ENCODE peak calls at places on chromosome 4, in six cellular contexts. X, D, G, Q, C and Y are unnamed samples. For H3K4me1, the result is how much of the 10 kb centered on the place peaks cover.

GRCh38 chr4:5888222-5888701 is 4.6 kb downstream of the CRMP1 start:
- DNase-seq in Q (no peak), X (no peak), D (no peak), C (no peak), G (peak), Y (peak)

GRCh38 chr4:8849266-8850073 is 22.2 kb downstream of the HMX1 start:
- DNase-seq in C (no peak), G (no peak), Q (no peak), D (no peak), X (no peak), Y (no peak)

GRCh38 chr4:19575959-19576358 is 675.7 kb upstream of the SLIT2 start:
- DNase-seq in C (no peak), X (no peak), G (no peak), Q (no peak), D (no peak), Y (peak)

GRCh38 chr4:99395595-99396364 is 39.4 kb downstream of the ADH7 start:
- DNase-seq in G (no peak), Q (no peak), D (peak), X (no peak), C (no peak), Y (no peak)

GRCh38 chr4:65599335-65599734 is 71.0 kb downstream of the EPHA5 start:
- DNase-seq in C (no peak), D (peak), Q (no peak), X (no peak), G (no peak), Y (no peak)

GRCh38 chr4:10158355-10158942 is 41.9 kb upstream of the WDR1 start:
- DNase-seq in C (no peak), X (no peak), G (no peak), Q (no peak), D (peak), Y (no peak)

GRCh38 chr4:174524242-174524641 is 2.0 kb upstream of the HPGD start:
- DNase-seq in C (no peak), G (no peak), X (peak), D (no peak), Q (no peak), Y (no peak)

GRCh38 chr4:81919238-81919637 is 447.5 kb upstream of the RASGEF1B start:
- DNase-seq in C (no peak), X (no peak), Q (peak), D (peak), G (peak), Y (peak)

GRCh38 chr4:8537041-8537461 is 43.1 kb upstream of the GPR78 start:
- DNase-seq in Q (peak), G (no peak), D (peak), X (peak), C (peak), Y (peak)

GRCh38 chr4:97942137-97942536 is 201.1 kb downstream of the STPG2 start:
- DNase-seq in Q (peak), X (no peak), D (no peak), C (no peak), G (no peak), Y (no peak)

GRCh38 chr4:47270226-47270888 is 193.1 kb downstream of the COMMD8 start:
- DNase-seq in C (no peak), G (peak), X (no peak), Q (no peak), D (peak), Y (no peak)

GRCh38 chr4:56511098-56511497 is 5.5 kb downstream of the ARL9 start:
- DNase-seq in C (no peak), Q (no peak), D (no peak), G (no peak), X (no peak), Y (no peak)

GRCh38 chr4:78645853-78646757 is 94.5 kb downstream of the ANXA3 start:
- DNase-seq in C (peak), D (peak), G (no peak), Q (no peak), X (peak), Y (peak)

DNA sequence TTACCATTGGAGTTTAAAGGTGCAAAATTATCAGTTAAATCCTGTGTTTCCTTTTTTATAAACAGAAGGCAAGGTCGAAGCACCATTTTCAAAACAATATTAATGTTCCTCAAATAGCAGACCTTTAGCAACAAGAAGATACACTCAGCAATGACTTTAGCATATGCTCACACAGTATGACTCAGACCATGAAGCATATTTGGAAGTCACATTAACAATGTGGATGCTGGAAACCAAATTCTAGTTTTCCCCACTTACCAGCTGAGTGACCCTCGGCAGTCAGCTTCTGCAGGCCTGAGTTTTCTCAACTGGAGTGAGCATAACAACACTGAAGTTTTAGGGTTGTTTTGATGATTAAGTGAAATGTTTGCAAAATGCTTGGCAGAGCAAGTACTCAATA is 130.5 kb downstream of the ANK2 start:
- DNase-seq in G (no peak), X (no peak), Q (no peak), D (peak), C (no peak), Y (no peak)
- H3K4me3 ChIP-seq in G (no peak), X (no peak), Q (no peak), D (no peak), C (no peak), Y (no peak)

DNA sequence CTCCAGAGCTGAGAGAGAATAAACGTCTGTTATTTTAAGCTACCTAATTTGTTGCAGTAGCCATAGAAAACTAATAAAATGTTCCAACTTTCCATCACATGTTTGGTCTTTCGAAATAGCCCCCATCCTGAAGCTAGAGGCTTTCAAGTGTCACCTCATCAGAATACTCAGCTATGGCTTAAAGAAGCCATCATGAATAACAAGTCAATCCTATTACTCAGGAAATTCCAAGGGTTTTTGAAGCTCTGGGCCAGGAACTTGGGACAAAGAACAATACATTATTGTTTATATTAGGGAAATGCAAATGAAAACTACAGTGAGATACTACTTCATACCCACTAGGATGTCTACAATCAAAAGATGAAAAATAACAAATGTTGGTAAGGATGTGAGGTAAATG is 42.2 kb downstream of the TBCK start:
- DNase-seq in D (peak), G (no peak), X (no peak), C (no peak), Q (no peak), Y (no peak)
- H3K27ac ChIP-seq in D (no peak), G (no peak), X (no peak), C (no peak), Q (no peak), Y (no peak)

GRCh38 chr4:140133576-140133975 is 20.4 kb downstream of the MAML3 start:
- DNase-seq in Q (no peak), G (no peak), X (no peak), D (peak), C (peak), Y (no peak)
- H3K4me1 ChIP-seq in Q (half or more), G (under half), X (under half), D (under half), C (half or more), Y (under half)

GRCh38 chr4:186669735-186670134 is 53.9 kb downstream of the FAT1 start:
- DNase-seq in C (no peak), D (no peak), G (no peak), Q (no peak), X (no peak), Y (no peak)
- H3K4me3 ChIP-seq in C (no peak), D (no peak), G (no peak), Q (no peak), X (no peak), Y (no peak)

DNA sequence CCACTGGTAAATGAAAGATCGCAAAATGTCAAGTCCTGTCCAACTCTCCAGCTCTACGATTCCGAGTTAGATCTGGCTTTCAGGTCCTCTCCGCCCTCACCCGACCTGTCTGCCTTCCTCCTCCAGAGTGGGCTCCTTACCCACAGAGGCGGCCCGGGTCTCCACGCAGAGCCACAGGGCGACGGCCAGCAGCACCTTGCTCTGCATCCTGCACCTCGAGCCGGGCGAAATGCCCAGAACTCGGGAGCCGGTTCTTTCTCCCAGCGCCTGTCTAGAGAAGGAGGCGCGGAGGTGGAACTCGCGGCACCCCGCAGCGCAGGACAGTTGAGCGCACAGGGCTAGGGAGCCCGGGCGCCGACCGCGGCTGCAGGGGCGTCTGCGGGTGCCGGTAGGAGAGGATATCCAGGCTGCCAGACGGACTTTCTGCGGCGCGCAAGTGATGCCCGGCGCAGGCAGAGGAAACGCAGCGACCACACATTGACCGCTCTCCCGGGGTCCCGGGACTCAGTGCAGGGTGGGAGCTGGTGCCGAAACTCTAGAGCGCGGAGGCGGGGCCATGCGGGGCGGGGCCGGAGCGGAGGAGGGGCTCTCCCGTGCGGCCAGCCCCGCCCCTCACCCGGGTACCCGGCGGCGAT is at the start of gene KDR:
- DNase-seq in G (peak), D (no peak), Q (no peak), X (peak), C (no peak), Y (peak)
- H3K27ac ChIP-seq in G (no peak), D (no peak), Q (no peak), X (no peak), C (no peak), Y (no peak)

DNA sequence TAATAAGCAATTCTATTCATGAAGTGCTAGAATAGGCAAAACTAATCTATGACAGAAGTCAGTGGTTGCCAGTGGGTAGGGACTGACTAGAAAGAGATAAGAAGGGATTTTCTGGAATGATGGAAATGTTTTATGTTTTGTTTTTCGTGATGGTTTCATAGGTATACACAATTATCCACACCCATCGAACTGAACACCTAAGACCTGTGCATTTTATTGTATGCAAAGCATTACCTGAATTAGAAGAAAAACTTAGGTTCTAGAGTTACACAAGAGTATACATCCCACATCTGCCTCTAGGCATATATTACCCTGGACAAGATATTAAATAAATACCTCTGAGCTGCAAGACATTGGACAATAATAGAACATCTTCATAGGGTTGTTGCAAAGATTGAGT is 205.2 kb downstream of the SOWAHB start:
- DNase-seq in C (no peak), Q (no peak), D (no peak), G (no peak), X (no peak), Y (no peak)
- H3K4me1 ChIP-seq in C (under half), Q (under half), D (under half), G (half or more), X (under half), Y (under half)

GRCh38 chr4:101669138-101669831 is 121.2 kb upstream of the BANK1 start:
- DNase-seq in C (no peak), Q (no peak), D (no peak), G (no peak), X (no peak), Y (no peak)

GRCh38 chr4:101670370-101670769 is 120.2 kb upstream of the BANK1 start:
- DNase-seq in G (no peak), Q (no peak), X (no peak), D (no peak), C (no peak), Y (no peak)

GRCh38 chr4:101670897-101671296 is 119.6 kb upstream of the BANK1 start:
- DNase-seq in D (no peak), X (no peak), G (no peak), C (no peak), Q (no peak), Y (no peak)

GRCh38 chr4:101667348-101667747 is 123.2 kb upstream of the BANK1 start:
- DNase-seq in X (no peak), Q (no peak), D (no peak), G (no peak), C (no peak), Y (no peak)

DNA sequence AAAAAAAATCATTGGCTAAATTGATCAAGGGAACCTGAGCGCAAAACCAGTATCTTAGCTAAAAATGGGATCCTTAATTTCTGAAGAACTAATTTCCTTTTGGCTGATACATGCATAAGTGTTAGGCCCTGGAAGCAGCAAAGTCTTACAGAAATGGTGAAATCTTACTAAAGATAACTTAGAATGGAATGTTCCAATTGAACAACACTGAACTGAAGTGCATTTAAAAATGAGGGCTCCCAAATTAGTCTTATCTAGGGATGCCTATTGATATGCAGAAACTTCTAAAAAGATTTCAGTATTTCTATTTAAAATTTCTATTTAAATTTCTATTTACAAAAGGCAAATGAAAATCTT is 120.7 kb upstream of the BANK1 start:
- DNase-seq in C (no peak), G (no peak), Q (no peak), D (no peak), X (no peak), Y (no peak)
- H3K4me3 ChIP-seq in C (no peak), G (no peak), Q (no peak), D (no peak), X (no peak), Y (no peak)

DNA sequence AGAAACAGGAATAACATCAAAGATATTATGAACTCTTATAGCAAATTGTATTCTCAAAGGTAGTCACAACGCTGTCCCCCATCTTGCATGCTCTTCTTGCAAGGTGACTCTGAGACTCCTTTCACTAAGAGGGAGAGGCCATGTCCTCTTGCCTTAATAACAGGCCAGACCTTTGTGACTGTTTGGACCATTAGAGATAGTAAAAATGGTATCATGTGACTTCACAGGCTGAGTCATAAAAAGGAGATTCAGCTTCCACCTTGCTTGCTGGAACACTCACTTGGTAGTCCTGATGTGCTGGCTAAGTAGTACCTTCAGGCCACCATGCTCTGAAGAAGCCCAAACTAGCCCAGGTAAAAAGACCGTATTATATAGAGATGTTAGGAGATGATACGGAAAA is 143.8 kb downstream of the FBXW7 start:
- DNase-seq in Q (no peak), G (no peak), X (no peak), C (no peak), D (no peak), Y (no peak)
- H3K27ac ChIP-seq in Q (no peak), G (no peak), X (no peak), C (no peak), D (no peak), Y (no peak)

GRCh38 chr4:173192375-173193162 is 24.0 kb downstream of the GALNT7 start:
- DNase-seq in G (no peak), C (no peak), D (no peak), X (no peak), Q (no peak), Y (peak)
- H3K4me1 ChIP-seq in G (under half), C (under half), D (under half), X (under half), Q (half or more), Y (under half)